ENCODE peak calls at places on chromosomes 2 and 18, in nine cellular contexts. I is uterus; B is AG04450; X is right cardiac atrium; T is endodermal cell; W is naive thymus-derived CD4-positive, alpha-beta T cell; Y is Panc1; E is aorta; R is cardiac muscle cell. V is an unnamed sample.

GRCh38 chr2:75327334-75327733 is 128.0 kb upstream of the TACR1 start:
- DNase-seq in I (no peak), B (no peak), X (no peak), T (peak; percentile 78), W (no peak), Y (no peak), E (no peak), R (no peak), V (no peak)

GRCh38 chr18:3395466-3395865 is 54.5 kb upstream of the TGIF1 start:
- DNase-seq in I (no peak), B (no peak), X (no peak), T (no peak), W (no peak), Y (no peak), E (no peak), R (no peak), V (no peak)

GRCh38 chr2:220228310-220229006 is 601.0 kb downstream of the SLC4A3 start:
- DNase-seq in I (no peak), B (peak; percentile 96), X (no peak), T (peak; percentile 47), W (no peak), Y (peak; percentile 59), E (no peak), R (no peak), V (no peak)

GRCh38 chr18:7568426-7568825 is 1.3 kb downstream of the PTPRM start:
- DNase-seq in I (peak; percentile 28), B (no peak), X (peak; percentile 85), T (no peak), W (no peak), Y (no peak), E (peak; percentile 87), R (peak; percentile 84), V (peak; percentile 50)

GRCh38 chr2:118249531-118249930 is 161.3 kb downstream of the INSIG2 start:
- DNase-seq in I (no peak), B (no peak), X (no peak), T (peak; percentile 78), W (no peak), Y (no peak), E (no peak), R (no peak), V (no peak)

GRCh38 chr2:107553534-107553933 is 273.2 kb upstream of the RGPD4 start:
- DNase-seq in I (no peak), B (no peak), X (peak; percentile 17), T (no peak), W (no peak), Y (no peak), E (no peak), R (no peak), V (no peak)

GRCh38 chr2:237866119-237866621 is 6.7 kb downstream of the RAMP1 start:
- DNase-seq in I (peak; percentile 56), B (no peak), X (no peak), T (no peak), W (no peak), Y (no peak), E (no peak), R (no peak), V (no peak)

GRCh38 chr2:121895723-121896571 is 140.5 kb downstream of the TSN start:
- DNase-seq in I (no peak), B (no peak), X (no peak), T (no peak), W (no peak), Y (no peak), E (no peak), R (no peak), V (no peak)

GRCh38 chr18:78935406-78935805 is 44.2 kb upstream of the SALL3 start:
- DNase-seq in I (no peak), B (no peak), X (no peak), T (no peak), W (no peak), Y (no peak), E (no peak), R (no peak), V (no peak)

GRCh38 chr2:240041363-240041762 is 11.1 kb upstream of the OR6B2 start:
- DNase-seq in I (no peak), B (no peak), X (peak; percentile 18), T (no peak), W (no peak), Y (no peak), E (peak; percentile 51), R (no peak), V (no peak)

GRCh38 chr18:57833441-57834101 is 30.5 kb upstream of the ATP8B1 start:
- DNase-seq in I (no peak), B (no peak), X (no peak), T (no peak), W (no peak), Y (no peak), E (no peak), R (no peak), V (no peak)

GRCh38 chr2:67783026-67783425 is 279.8 kb downstream of the C1D start:
- DNase-seq in I (no peak), B (no peak), X (no peak), T (no peak), W (no peak), Y (no peak), E (no peak), R (no peak), V (no peak)

GRCh38 chr2:241741016-241741415 is 6.6 kb downstream of the D2HGDH start:
- DNase-seq in I (no peak), B (no peak), X (peak; percentile 37), T (no peak), W (no peak), Y (no peak), E (no peak), R (no peak), V (no peak)

GRCh38 chr2:196821195-196821594 is 12.0 kb upstream of the C2orf66 start:
- DNase-seq in I (no peak), B (peak; percentile 7), X (no peak), T (no peak), W (no peak), Y (no peak), E (no peak), R (no peak), V (no peak)

GRCh38 chr2:102080451-102081054 is 62.0 kb upstream of the IL1R1 start:
- DNase-seq in I (no peak), B (no peak), X (no peak), T (no peak), W (no peak), Y (no peak), E (no peak), R (no peak), V (no peak)

DNA sequence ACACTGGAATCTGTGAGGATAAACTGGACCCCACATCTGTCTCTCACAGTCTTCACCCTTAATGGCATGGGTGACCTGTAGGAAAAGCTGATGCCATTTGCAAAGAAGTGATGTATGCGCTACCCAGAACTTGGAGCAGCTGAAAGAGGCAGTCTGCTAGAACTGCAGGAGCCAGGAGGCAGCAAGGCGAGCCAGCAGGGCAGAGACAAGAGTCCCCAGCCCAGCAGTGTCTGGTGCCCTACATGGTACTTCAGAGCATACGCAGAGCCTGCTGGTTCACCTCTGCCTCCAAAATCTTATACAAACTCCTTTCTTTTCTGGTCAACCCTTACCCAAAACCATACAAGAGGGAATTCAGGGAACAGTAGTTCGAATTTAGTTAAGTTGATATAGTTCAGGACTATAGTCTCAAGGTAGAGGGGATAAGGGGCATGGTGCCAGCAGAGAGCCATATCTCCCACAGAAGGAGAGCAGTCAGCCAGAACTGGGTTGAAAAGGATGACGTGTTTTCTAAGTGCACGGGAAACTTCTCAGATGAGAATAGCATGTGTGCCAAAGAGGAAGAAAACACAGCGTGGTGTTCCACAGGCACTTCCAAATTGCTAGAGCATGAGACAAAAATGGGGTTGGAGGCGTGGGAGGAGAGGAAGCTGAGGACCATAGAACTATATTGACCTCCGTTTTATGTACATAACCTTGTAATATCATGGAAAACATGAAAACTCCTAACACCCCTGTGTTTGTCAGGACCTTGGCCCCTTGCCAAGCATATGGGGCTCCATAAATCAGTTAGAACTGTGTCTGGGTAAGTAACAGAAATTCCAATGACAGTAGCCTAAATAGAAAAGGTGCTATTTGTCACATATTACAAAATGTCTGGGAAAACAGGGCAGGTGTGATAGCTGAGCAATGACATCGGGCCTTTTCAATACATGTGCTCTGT is 682.8 kb upstream of the RAB6C start:
- DNase-seq in I (no peak), B (no peak), X (no peak), T (no peak), W (no peak), Y (no peak), E (no peak), R (no peak), V (no peak)
- H3K9me3 ChIP-seq in I (no peaks in the 10 kb centered on the region), B (peaks cover 29% of the 10 kb centered on the region), X (no peaks in the 10 kb centered on the region), T (no peaks in the 10 kb centered on the region), W (no peaks in the 10 kb centered on the region), Y (no peaks in the 10 kb centered on the region), E (no peaks in the 10 kb centered on the region), R (no peaks in the 10 kb centered on the region), V (peaks cover 2% of the 10 kb centered on the region)

DNA sequence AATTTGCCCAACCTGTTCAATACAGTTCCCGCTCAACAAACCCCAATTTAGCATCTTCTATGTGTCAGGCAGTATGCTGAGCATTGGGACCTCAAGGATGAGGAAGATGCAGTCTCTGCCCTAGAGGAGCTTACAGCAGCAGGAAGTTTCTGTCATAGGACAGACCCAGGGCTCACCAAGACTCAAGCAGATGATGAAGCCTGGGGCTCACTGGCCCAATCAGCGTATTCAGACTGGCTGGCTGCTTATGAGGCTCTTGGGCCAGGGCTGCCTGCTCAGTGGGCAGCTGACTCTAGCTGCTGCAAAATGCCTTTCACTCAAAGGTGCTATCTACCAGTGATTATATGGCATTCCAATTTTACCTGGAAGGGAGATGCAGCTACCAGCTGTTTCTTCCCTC is 2.1 kb downstream of the FAM178B start:
- DNase-seq in I (no peak), B (no peak), X (no peak), T (no peak), W (no peak), Y (no peak), E (no peak), R (no peak), V (no peak)
- H3K4me3 ChIP-seq in I (no peak overlapping the region), B (no peak overlapping the region), X (no peak overlapping the region), T (no peak overlapping the region), W (no peak overlapping the region), Y (no peak overlapping the region), E (no peak overlapping the region), R (no peak overlapping the region), V (no peak overlapping the region)

DNA sequence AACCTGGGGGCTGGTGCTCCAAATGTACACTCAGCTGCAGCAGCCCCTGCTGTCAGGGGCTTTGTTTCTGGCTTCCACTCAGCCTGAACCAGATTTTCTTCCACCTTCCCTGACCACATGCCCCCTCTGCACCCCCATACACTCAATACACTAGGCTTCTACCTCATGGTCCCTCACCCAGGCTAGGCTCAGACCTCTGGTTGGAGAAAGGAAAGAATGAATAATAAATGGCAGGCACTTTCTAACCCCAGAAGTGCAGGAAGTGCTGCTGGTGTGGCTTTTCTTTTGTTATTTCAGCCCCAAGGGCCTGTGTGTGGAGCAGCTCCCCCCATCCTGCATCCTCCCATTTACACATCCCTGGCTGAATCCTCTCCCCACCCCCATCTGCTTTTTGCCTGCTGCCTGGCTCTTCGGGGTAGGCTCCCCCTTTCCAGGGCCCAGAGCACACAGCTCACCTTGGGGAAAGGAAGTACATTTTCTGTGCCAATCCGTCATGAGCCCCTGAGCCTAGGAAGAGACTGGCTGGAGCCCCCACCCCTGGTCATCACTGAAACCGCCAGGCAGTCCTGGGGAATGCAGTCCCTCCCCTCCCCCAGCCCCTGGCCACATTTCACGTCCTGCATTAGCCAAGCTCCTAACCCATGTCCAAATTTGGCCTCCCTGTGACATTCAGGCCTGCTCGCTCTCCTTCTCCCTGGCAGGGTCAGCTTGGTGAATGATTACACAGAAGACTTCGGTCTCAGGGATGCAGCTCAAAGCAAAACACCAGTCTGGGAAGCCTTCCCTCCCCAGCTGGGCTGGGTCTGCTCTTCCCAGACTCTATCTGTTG is 2.6 kb downstream of the DYSF start:
- DNase-seq in I (no peak), B (no peak), X (peak; percentile 67), T (peak; percentile 77), W (no peak), Y (no peak), E (peak; percentile 81), R (peak; percentile 90), V (no peak)
- H3K27ac ChIP-seq in I (no peak overlapping the region), B (no peak overlapping the region), X (peak overlapping the region; percentile 85), T (no peak overlapping the region), W (no peak overlapping the region), Y (no peak overlapping the region), E (no peak overlapping the region), R (peak overlapping the region; percentile 99), V (no peak overlapping the region)

GRCh38 chr18:23635283-23636040 is 27.2 kb downstream of the ANKRD29 start:
- DNase-seq in I (no peak), B (no peak), X (no peak), T (peak; percentile 66), W (no peak), Y (no peak), E (no peak), R (no peak), V (no peak)
- H3K9me3 ChIP-seq in I (no peaks in the 10 kb centered on the region), B (no peaks in the 10 kb centered on the region), X (no peaks in the 10 kb centered on the region), T (no peaks in the 10 kb centered on the region), W (no peaks in the 10 kb centered on the region), Y (no peaks in the 10 kb centered on the region), E (no peaks in the 10 kb centered on the region), R (no peaks in the 10 kb centered on the region), V (no peaks in the 10 kb centered on the region)